ENCODE peak calls at places on chromosomes 1 and 21, in four cellular contexts. J, O, L and V are unnamed samples.
A peak's percentile ranks its signal among the peaks of the same experiment; 100 is the strongest.

GRCh38 chr1:56676571-56677035 is 31.5 kb downstream of the PRKAA2 start:
- DNase-seq in J (no peak), O (no peak), L (no peak), V (no peak)

GRCh38 chr1:226831953-226832352 is 38.5 kb upstream of the PSEN2 start:
- DNase-seq in J (no peak), O (no peak), L (no peak), V (no peak)

GRCh38 chr1:26353210-26353859 is 595 bp downstream of the CRYBG2 start:
- DNase-seq in J (no peak), O (no peak), L (no peak), V (no peak)

GRCh38 chr1:51945591-51945990 is 44.9 kb downstream of the RAB3B start:
- DNase-seq in J (no peak), O (no peak), L (no peak), V (no peak)

GRCh38 chr1:221172836-221173235 is 293.6 kb downstream of the HLX start:
- DNase-seq in J (no peak), O (no peak), L (no peak), V (no peak)

GRCh38 chr21:45448810-45449657 is 44.1 kb downstream of the COL18A1 start:
- DNase-seq in J (no peak), O (no peak), L (peak; percentile 94), V (no peak)

GRCh38 chr1:226083303-226084101 is 21.0 kb downstream of the H3-3A start:
- DNase-seq in J (peak; percentile 38), O (peak; percentile 98), L (peak; percentile 56), V (peak; percentile 98)

GRCh38 chr1:55347786-55348185 is 132.6 kb upstream of the USP24 start:
- DNase-seq in J (no peak), O (no peak), L (no peak), V (no peak)

GRCh38 chr1:44296794-44297193 is 58.3 kb downstream of the ERI3 start:
- DNase-seq in J (no peak), O (no peak), L (no peak), V (no peak)

GRCh38 chr1:115829023-115829674 is 11.8 kb downstream of the NHLH2 start:
- DNase-seq in J (no peak), O (peak; percentile 50), L (peak; percentile 28), V (no peak)

GRCh38 chr1:109090415-109091195 is at the start of gene TMEM167B:
- DNase-seq in J (peak; percentile 78), O (peak; percentile 89), L (peak; percentile 84), V (peak; percentile 87)

GRCh38 chr21:41812679-41813078 is 45.8 kb upstream of the RIPK4 start:
- DNase-seq in J (no peak), O (no peak), L (no peak), V (no peak)

GRCh38 chr1:216833516-216833915 is 110.3 kb upstream of the ESRRG start:
- DNase-seq in J (no peak), O (no peak), L (no peak), V (no peak)

GRCh38 chr1:47280142-47280541 is 33.8 kb downstream of the STIL start:
- DNase-seq in J (no peak), O (no peak), L (no peak), V (no peak)

GRCh38 chr1:44619261-44619900 is 54.9 kb downstream of the TMEM53 start:
- DNase-seq in J (no peak), O (no peak), L (no peak), V (no peak)

GRCh38 chr1:54081306-54082270 is 28.2 kb downstream of the TCEANC2 start:
- DNase-seq in J (peak; percentile 23), O (peak; percentile 88), L (peak; percentile 87), V (peak; percentile 57)

GRCh38 chr1:78493456-78493855 is 2.7 kb downstream of the PTGFR start:
- DNase-seq in J (no peak), O (no peak), L (no peak), V (no peak)

GRCh38 chr1:232667094-232667780 is 37.3 kb upstream of the SIPA1L2 start:
- DNase-seq in J (no peak), O (no peak), L (no peak), V (no peak)
- TF ChIP-seq TCF12 in J (no peak), O (no peak), L (no peak), V (no peak)

DNA sequence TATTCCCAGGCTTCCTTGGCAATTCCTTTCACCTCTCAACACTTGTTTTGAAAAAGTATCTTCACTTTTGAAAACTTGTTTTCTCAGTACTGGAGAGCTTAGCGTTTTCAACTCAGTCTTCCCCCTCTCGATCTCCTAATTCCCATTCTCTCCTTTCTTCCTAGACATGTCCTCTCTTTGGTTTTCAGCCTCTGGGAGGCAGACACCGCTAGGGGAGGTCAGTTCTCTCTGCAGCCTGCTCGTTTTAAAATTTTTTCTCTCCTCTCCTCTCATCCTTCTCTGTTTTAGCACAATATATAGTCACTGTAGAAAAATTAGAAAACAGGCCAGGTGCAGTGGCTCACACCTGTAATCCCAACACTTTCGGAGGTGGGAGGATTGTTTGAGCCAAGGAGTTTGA is 12.6 kb upstream of the RHEX start:
- DNase-seq in J (no peak), O (peak; percentile 32), L (no peak), V (no peak)
- TF ChIP-seq TCF12 in J (no peak), O (no peak), L (no peak), V (no peak)

GRCh38 chr1:58997637-58998036 is 213.8 kb upstream of the JUN start:
- DNase-seq in J (no peak), O (no peak), L (no peak), V (no peak)
- TF ChIP-seq TCF12 in J (no peak), O (no peak), L (no peak), V (no peak)

DNA sequence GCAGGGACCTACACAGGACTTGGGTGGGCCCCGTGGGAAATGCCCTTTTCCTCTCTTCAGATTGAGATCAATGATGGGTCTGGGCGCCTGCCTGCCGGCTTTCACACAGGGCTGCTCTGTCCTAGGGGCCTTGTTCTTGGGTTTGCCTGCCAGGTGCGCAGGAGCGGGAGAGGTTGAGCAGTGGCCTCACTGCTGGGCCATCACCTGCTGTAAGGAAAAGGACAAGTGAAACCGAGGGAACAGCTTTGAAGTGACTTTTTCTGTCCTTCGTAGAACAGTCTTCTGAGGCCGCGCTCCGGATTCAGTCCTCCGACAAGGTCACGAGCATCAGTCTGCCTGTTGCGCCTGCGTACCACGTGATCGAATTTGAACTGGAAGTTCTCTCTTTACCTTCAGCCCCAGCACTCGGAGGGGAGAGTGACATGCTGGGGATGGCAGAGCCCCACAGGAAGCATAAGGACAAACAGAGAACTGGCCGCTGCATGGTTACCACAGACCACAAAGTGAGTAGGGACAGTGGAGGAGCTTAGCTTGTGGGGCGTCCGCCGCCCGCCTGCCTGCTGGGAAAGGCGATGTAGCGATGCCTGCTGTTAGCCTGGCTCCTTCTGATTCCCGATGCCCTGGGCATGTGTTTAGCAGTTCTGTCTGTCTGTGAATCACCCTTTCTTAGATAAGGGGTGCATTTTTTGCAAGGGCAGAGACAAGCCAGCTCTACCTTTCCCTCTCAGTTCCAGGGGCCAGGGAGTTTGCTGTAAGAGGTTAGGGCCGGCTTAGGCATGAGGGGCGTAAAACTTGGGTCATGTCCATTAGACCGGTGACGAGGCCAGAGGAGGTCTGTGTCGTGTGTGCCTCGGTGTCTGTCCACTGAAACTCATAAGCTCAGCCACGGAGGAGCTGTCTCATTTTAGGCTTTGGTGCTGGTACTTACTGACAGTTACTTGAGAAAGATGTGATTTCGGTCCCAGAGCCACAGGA is 19.5 kb upstream of the PWP2 start:
- DNase-seq in J (no peak), O (peak; percentile 33), L (no peak), V (no peak)
- TF ChIP-seq TCF12 in J (no peak), O (no peak), L (no peak), V (no peak)

GRCh38 chr1:231028676-231029075 is 11.4 kb downstream of the FAM89A start:
- DNase-seq in J (no peak), O (no peak), L (no peak), V (no peak)
- TF ChIP-seq TCF12 in J (no peak), O (no peak), L (no peak), V (no peak)

GRCh38 chr1:21652101-21652936 is 16.8 kb downstream of the RAP1GAP start:
- DNase-seq in J (no peak), O (no peak), L (no peak), V (no peak)

GRCh38 chr1:21650400-21650799 is 18.8 kb downstream of the RAP1GAP start:
- DNase-seq in J (no peak), O (no peak), L (no peak), V (no peak)

GRCh38 chr1:21652937-21653743 is 16.0 kb downstream of the RAP1GAP start:
- DNase-seq in J (no peak), O (no peak), L (no peak), V (no peak)

GRCh38 chr1:21649315-21649714 is 19.8 kb downstream of the RAP1GAP start:
- DNase-seq in J (no peak), O (no peak), L (no peak), V (no peak)

GRCh38 chr1:21651214-21652042 is 17.7 kb downstream of the RAP1GAP start:
- DNase-seq in J (no peak), O (no peak), L (no peak), V (peak; percentile 96)
- TF ChIP-seq TCF12 in J (no peak), O (no peak), L (no peak), V (no peak)